ENCODE peak calls at places on chromosomes 12 and 14, in nine cellular contexts. One of them, this sample, is unnamed.
A peak's percentile ranks its signal among the peaks of the same experiment; 100 is the strongest.

GRCh38 chr12:47778842-47779241 is 5.8 kb downstream of the SLC48A1 start:
- DNase-seq in WTC11: peak; percentile 46
- DNase-seq in stimulated activated CD4-positive, alpha-beta T cell treated with anti-CD3 and anti-CD28 coated beads, Interleukin-2, amount 100 ng/mL, for 48 hours: no peak
- DNase-seq in stimulated activated CD8-positive, alpha-beta memory T cell treated with anti-CD3 and anti-CD28 coated beads, Interleukin-15, amount 100 ng/mL, for 48 hours: no peak
- DNase-seq in retina: no peak
- DNase-seq in amniotic stem cell: no peak
- DNase-seq in AG09319: no peak
- DNase-seq in fibroblast of the aortic adventitia: no peak
- DNase-seq in ELR: no peak
- DNase-seq in this sample: no peak

GRCh38 chr14:73686901-73687300 is 27.3 kb downstream of the PNMA1 start:
- DNase-seq in WTC11: no peak
- DNase-seq in stimulated activated CD4-positive, alpha-beta T cell treated with anti-CD3 and anti-CD28 coated beads, Interleukin-2, amount 100 ng/mL, for 48 hours: no peak
- DNase-seq in stimulated activated CD8-positive, alpha-beta memory T cell treated with anti-CD3 and anti-CD28 coated beads, Interleukin-15, amount 100 ng/mL, for 48 hours: no peak
- DNase-seq in retina: no peak
- DNase-seq in amniotic stem cell: no peak
- DNase-seq in AG09319: no peak
- DNase-seq in fibroblast of the aortic adventitia: no peak
- DNase-seq in ELR: no peak
- DNase-seq in this sample: no peak

GRCh38 chr12:32047846-32048245 is 58.8 kb upstream of the BICD1 start:
- DNase-seq in WTC11: no peak
- DNase-seq in stimulated activated CD4-positive, alpha-beta T cell treated with anti-CD3 and anti-CD28 coated beads, Interleukin-2, amount 100 ng/mL, for 48 hours: no peak
- DNase-seq in stimulated activated CD8-positive, alpha-beta memory T cell treated with anti-CD3 and anti-CD28 coated beads, Interleukin-15, amount 100 ng/mL, for 48 hours: no peak
- DNase-seq in retina: peak; percentile 47
- DNase-seq in amniotic stem cell: no peak
- DNase-seq in AG09319: no peak
- DNase-seq in fibroblast of the aortic adventitia: no peak
- DNase-seq in ELR: no peak
- DNase-seq in this sample: no peak

GRCh38 chr12:124852329-124852831 is 11.3 kb downstream of the SCARB1 start:
- DNase-seq in WTC11: no peak
- DNase-seq in stimulated activated CD4-positive, alpha-beta T cell treated with anti-CD3 and anti-CD28 coated beads, Interleukin-2, amount 100 ng/mL, for 48 hours: no peak
- DNase-seq in stimulated activated CD8-positive, alpha-beta memory T cell treated with anti-CD3 and anti-CD28 coated beads, Interleukin-15, amount 100 ng/mL, for 48 hours: no peak
- DNase-seq in retina: no peak
- DNase-seq in amniotic stem cell: no peak
- DNase-seq in AG09319: no peak
- DNase-seq in fibroblast of the aortic adventitia: peak; percentile 16
- DNase-seq in ELR: no peak
- DNase-seq in this sample: no peak

GRCh38 chr12:49983892-49984291 is 11.1 kb downstream of the AQP6 start:
- DNase-seq in WTC11: no peak
- DNase-seq in stimulated activated CD4-positive, alpha-beta T cell treated with anti-CD3 and anti-CD28 coated beads, Interleukin-2, amount 100 ng/mL, for 48 hours: no peak
- DNase-seq in stimulated activated CD8-positive, alpha-beta memory T cell treated with anti-CD3 and anti-CD28 coated beads, Interleukin-15, amount 100 ng/mL, for 48 hours: no peak
- DNase-seq in retina: peak; percentile 52
- DNase-seq in amniotic stem cell: peak; percentile 61
- DNase-seq in AG09319: peak; percentile 49
- DNase-seq in fibroblast of the aortic adventitia: peak; percentile 89
- DNase-seq in ELR: peak; percentile 91
- DNase-seq in this sample: peak; percentile 86

GRCh38 chr12:98409543-98409942 is 105.8 kb upstream of the TMPO start:
- DNase-seq in WTC11: no peak
- DNase-seq in stimulated activated CD4-positive, alpha-beta T cell treated with anti-CD3 and anti-CD28 coated beads, Interleukin-2, amount 100 ng/mL, for 48 hours: no peak
- DNase-seq in stimulated activated CD8-positive, alpha-beta memory T cell treated with anti-CD3 and anti-CD28 coated beads, Interleukin-15, amount 100 ng/mL, for 48 hours: no peak
- DNase-seq in retina: no peak
- DNase-seq in amniotic stem cell: no peak
- DNase-seq in AG09319: no peak
- DNase-seq in fibroblast of the aortic adventitia: no peak
- DNase-seq in ELR: no peak
- DNase-seq in this sample: no peak

GRCh38 chr14:61438497-61438859 is 117.1 kb downstream of the PRKCH start:
- DNase-seq in WTC11: no peak
- DNase-seq in stimulated activated CD4-positive, alpha-beta T cell treated with anti-CD3 and anti-CD28 coated beads, Interleukin-2, amount 100 ng/mL, for 48 hours: no peak
- DNase-seq in stimulated activated CD8-positive, alpha-beta memory T cell treated with anti-CD3 and anti-CD28 coated beads, Interleukin-15, amount 100 ng/mL, for 48 hours: no peak
- DNase-seq in retina: no peak
- DNase-seq in amniotic stem cell: no peak
- DNase-seq in AG09319: no peak
- DNase-seq in fibroblast of the aortic adventitia: no peak
- DNase-seq in ELR: no peak
- DNase-seq in this sample: no peak

GRCh38 chr12:68040450-68041075 is 51.3 kb downstream of the IFNG-AS1 start:
- DNase-seq in WTC11: peak; percentile 65
- DNase-seq in stimulated activated CD4-positive, alpha-beta T cell treated with anti-CD3 and anti-CD28 coated beads, Interleukin-2, amount 100 ng/mL, for 48 hours: peak; percentile 52
- DNase-seq in stimulated activated CD8-positive, alpha-beta memory T cell treated with anti-CD3 and anti-CD28 coated beads, Interleukin-15, amount 100 ng/mL, for 48 hours: peak; percentile 38
- DNase-seq in retina: peak; percentile 72
- DNase-seq in amniotic stem cell: peak; percentile 33
- DNase-seq in AG09319: peak; percentile 25
- DNase-seq in fibroblast of the aortic adventitia: peak; percentile 85
- DNase-seq in ELR: peak; percentile 77
- DNase-seq in this sample: peak; percentile 78

GRCh38 chr12:123995023-123995422 is 22.0 kb downstream of the ZNF664 start:
- DNase-seq in WTC11: no peak
- DNase-seq in stimulated activated CD4-positive, alpha-beta T cell treated with anti-CD3 and anti-CD28 coated beads, Interleukin-2, amount 100 ng/mL, for 48 hours: no peak
- DNase-seq in stimulated activated CD8-positive, alpha-beta memory T cell treated with anti-CD3 and anti-CD28 coated beads, Interleukin-15, amount 100 ng/mL, for 48 hours: no peak
- DNase-seq in retina: no peak
- DNase-seq in amniotic stem cell: no peak
- DNase-seq in AG09319: no peak
- DNase-seq in fibroblast of the aortic adventitia: peak; percentile 79
- DNase-seq in ELR: peak; percentile 32
- DNase-seq in this sample: peak; percentile 73

GRCh38 chr14:97179573-97179972 is 382.4 kb downstream of the VRK1 start:
- DNase-seq in WTC11: no peak
- DNase-seq in stimulated activated CD4-positive, alpha-beta T cell treated with anti-CD3 and anti-CD28 coated beads, Interleukin-2, amount 100 ng/mL, for 48 hours: no peak
- DNase-seq in stimulated activated CD8-positive, alpha-beta memory T cell treated with anti-CD3 and anti-CD28 coated beads, Interleukin-15, amount 100 ng/mL, for 48 hours: no peak
- DNase-seq in retina: no peak
- DNase-seq in amniotic stem cell: no peak
- DNase-seq in AG09319: no peak
- DNase-seq in fibroblast of the aortic adventitia: no peak
- DNase-seq in ELR: no peak
- DNase-seq in this sample: no peak

GRCh38 chr12:39779768-39780340 is 160.3 kb upstream of the ABCD2 start:
- DNase-seq in WTC11: no peak
- DNase-seq in stimulated activated CD4-positive, alpha-beta T cell treated with anti-CD3 and anti-CD28 coated beads, Interleukin-2, amount 100 ng/mL, for 48 hours: no peak
- DNase-seq in stimulated activated CD8-positive, alpha-beta memory T cell treated with anti-CD3 and anti-CD28 coated beads, Interleukin-15, amount 100 ng/mL, for 48 hours: no peak
- DNase-seq in retina: no peak
- DNase-seq in amniotic stem cell: no peak
- DNase-seq in AG09319: no peak
- DNase-seq in fibroblast of the aortic adventitia: no peak
- DNase-seq in ELR: no peak
- DNase-seq in this sample: no peak

GRCh38 chr14:103871596-103872480 is 24.5 kb upstream of the PPP1R13B start:
- DNase-seq in WTC11: peak; percentile 81
- DNase-seq in stimulated activated CD4-positive, alpha-beta T cell treated with anti-CD3 and anti-CD28 coated beads, Interleukin-2, amount 100 ng/mL, for 48 hours: peak; percentile 75
- DNase-seq in stimulated activated CD8-positive, alpha-beta memory T cell treated with anti-CD3 and anti-CD28 coated beads, Interleukin-15, amount 100 ng/mL, for 48 hours: peak; percentile 70
- DNase-seq in retina: peak; percentile 60
- DNase-seq in amniotic stem cell: no peak
- DNase-seq in AG09319: no peak
- DNase-seq in fibroblast of the aortic adventitia: no peak
- DNase-seq in ELR: no peak
- DNase-seq in this sample: no peak

GRCh38 chr12:124490584-124491305 is 76.7 kb downstream of the NCOR2 start:
- DNase-seq in WTC11: no peak
- DNase-seq in stimulated activated CD4-positive, alpha-beta T cell treated with anti-CD3 and anti-CD28 coated beads, Interleukin-2, amount 100 ng/mL, for 48 hours: no peak
- DNase-seq in stimulated activated CD8-positive, alpha-beta memory T cell treated with anti-CD3 and anti-CD28 coated beads, Interleukin-15, amount 100 ng/mL, for 48 hours: no peak
- DNase-seq in retina: peak; percentile 32
- DNase-seq in amniotic stem cell: no peak
- DNase-seq in AG09319: no peak
- DNase-seq in fibroblast of the aortic adventitia: no peak
- DNase-seq in ELR: no peak
- DNase-seq in this sample: no peak

GRCh38 chr14:24032727-24033418 is 18.9 kb upstream of the CARMIL3 start:
- DNase-seq in WTC11: no peak
- DNase-seq in stimulated activated CD4-positive, alpha-beta T cell treated with anti-CD3 and anti-CD28 coated beads, Interleukin-2, amount 100 ng/mL, for 48 hours: no peak
- DNase-seq in stimulated activated CD8-positive, alpha-beta memory T cell treated with anti-CD3 and anti-CD28 coated beads, Interleukin-15, amount 100 ng/mL, for 48 hours: no peak
- DNase-seq in retina: no peak
- DNase-seq in amniotic stem cell: no peak
- DNase-seq in AG09319: peak; percentile 12
- DNase-seq in fibroblast of the aortic adventitia: peak; percentile 87
- DNase-seq in ELR: peak; percentile 48
- DNase-seq in this sample: peak; percentile 41

This sample was measured in astrocyte of the spinal cord.